ENCODE peak calls at places on chromosomes 3 and 15, in five cellular contexts. C is fibroblast of villous mesenchyme, V is uterus, S is PC-3, A is GM23338. Y is an unnamed sample.

GRCh38 chr15:61449306-61449705 is 220.2 kb upstream of the RORA start:
- DNase-seq in S (no peak), C (no peak), V (no peak), A (peak), Y (no peak)

GRCh38 chr3:42501681-42502428 is 588 bp upstream of the VIPR1 start:
- DNase-seq in A (peak), S (peak), C (peak), V (peak), Y (peak)

GRCh38 chr15:93088981-93089854 is at the start of gene RGMA:
- DNase-seq in S (no peak), V (peak), A (peak), C (no peak), Y (no peak)

GRCh38 chr15:25799906-25800700 is 63.0 kb downstream of the ATP10A start:
- DNase-seq in S (no peak), C (no peak), V (no peak), A (no peak), Y (no peak)

GRCh38 chr3:31873254-31873653 is 107.8 kb downstream of the OSBPL10 start:
- DNase-seq in V (no peak), S (no peak), C (no peak), A (no peak), Y (no peak)

GRCh38 chr3:43270078-43270477 is 16.3 kb upstream of the SNRK start:
- DNase-seq in A (no peak), C (no peak), V (no peak), S (no peak), Y (no peak)

GRCh38 chr3:126132751-126133511 is 47.5 kb downstream of the ALDH1L1 start:
- DNase-seq in V (peak), C (no peak), A (peak), S (peak), Y (peak)

GRCh38 chr15:77944002-77944867 is 133.3 kb downstream of the TBC1D2B start:
- DNase-seq in S (peak), A (peak), V (peak), C (peak), Y (no peak)

GRCh38 chr3:46124216-46125143 is 83.6 kb downstream of the CCR1 start:
- DNase-seq in A (no peak), C (peak), S (no peak), V (peak), Y (no peak)

GRCh38 chr3:89851974-89852621 is 744.7 kb downstream of the EPHA3 start:
- DNase-seq in V (no peak), A (peak), C (peak), S (peak), Y (no peak)
- TF ChIP-seq CTCF in V (no peak), A (peak), C (peak), S (peak), Y (peak)

GRCh38 chr3:53072653-53073552 is 27.0 kb upstream of the SFMBT1 start:
- DNase-seq in A (peak), C (peak), S (peak), V (peak), Y (no peak)
- TF ChIP-seq CTCF in A (peak), C (peak), S (peak), V (peak), Y (peak)

DNA sequence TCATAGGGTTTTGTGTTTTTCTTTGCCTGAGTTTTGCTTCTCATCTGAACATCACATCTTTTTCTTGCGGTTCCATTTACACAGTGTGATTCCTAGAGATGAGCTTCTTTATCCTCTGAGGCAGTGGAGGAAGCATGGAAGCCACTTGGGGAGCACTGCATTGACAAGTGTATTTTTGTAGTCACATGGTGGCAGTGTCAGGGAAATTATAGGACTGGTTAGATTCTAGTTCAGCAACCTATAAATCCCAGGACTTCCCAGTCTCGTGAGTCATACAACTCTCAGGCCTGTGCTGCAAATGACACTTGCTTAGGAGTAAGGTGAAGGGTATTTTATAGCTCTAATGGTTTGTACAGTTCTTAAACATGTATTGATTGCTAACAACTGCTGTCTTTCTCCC is 58.4 kb downstream of the RBM6 start:
- DNase-seq in S (peak), C (peak), V (no peak), A (no peak), Y (no peak)
- TF ChIP-seq CTCF in S (peak), C (no peak), V (no peak), A (no peak), Y (no peak)

GRCh38 chr3:118000219-118000618 is 1034.4 kb downstream of the IGSF11 start:
- DNase-seq in V (no peak), A (no peak), S (no peak), C (no peak), Y (no peak)

GRCh38 chr3:117995795-117996194 is 1038.9 kb downstream of the IGSF11 start:
- DNase-seq in V (no peak), A (no peak), C (no peak), S (no peak), Y (no peak)

GRCh38 chr3:117998071-117998470 is 1036.6 kb downstream of the IGSF11 start:
- DNase-seq in S (no peak), C (no peak), A (no peak), V (no peak), Y (no peak)

GRCh38 chr3:117997201-117998049 is 1037.2 kb downstream of the IGSF11 start:
- DNase-seq in A (peak), V (peak), C (peak), S (peak), Y (peak)
- TF ChIP-seq CTCF in A (peak), V (peak), C (peak), S (peak), Y (peak)

GRCh38 chr3:142154186-142154585 is 4.8 kb upstream of the TFDP2 start:
- DNase-seq in S (no peak), A (no peak), V (no peak), C (no peak), Y (no peak)
- TF ChIP-seq CTCF in S (no peak), A (no peak), V (no peak), C (no peak), Y (no peak)

GRCh38 chr3:24680214-24680967 is 185.7 kb upstream of the THRB start:
- DNase-seq in V (peak), C (peak), S (peak), A (peak), Y (no peak)
- TF ChIP-seq CTCF in V (peak), C (peak), S (peak), A (peak), Y (peak)

GRCh38 chr3:71685686-71686085 is 39.5 kb downstream of the EIF4E3 start:
- DNase-seq in A (no peak), V (no peak), C (no peak), S (no peak), Y (no peak)

GRCh38 chr3:71680588-71680987 is 44.6 kb downstream of the EIF4E3 start:
- DNase-seq in C (peak), V (no peak), A (no peak), S (peak), Y (no peak)

GRCh38 chr3:71684752-71685151 is 40.5 kb downstream of the EIF4E3 start:
- DNase-seq in A (no peak), S (peak), C (peak), V (peak), Y (no peak)

GRCh38 chr3:71684046-71684730 is 41.0 kb downstream of the EIF4E3 start:
- DNase-seq in V (no peak), A (no peak), S (no peak), C (no peak), Y (no peak)

DNA sequence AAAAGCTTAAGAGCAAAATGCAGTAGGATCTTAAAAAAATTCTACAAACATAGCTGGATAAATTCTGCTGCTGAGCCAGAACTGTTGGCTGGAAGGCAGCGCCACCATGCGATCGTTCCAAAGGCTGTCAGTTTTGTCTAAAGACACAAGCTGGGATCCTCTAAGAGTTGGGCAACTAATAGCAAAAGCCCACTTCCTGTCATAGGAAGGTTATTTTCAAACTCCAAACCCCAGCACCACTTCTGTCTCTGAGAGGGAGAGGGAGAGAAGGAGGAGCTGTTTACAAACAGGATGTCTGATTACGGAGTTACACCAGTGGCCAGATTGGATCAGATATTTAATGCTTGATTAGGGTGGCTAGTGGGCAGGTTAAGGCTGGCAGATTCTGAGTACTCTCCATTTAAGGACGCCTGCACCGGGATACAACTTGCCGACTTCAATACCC is 44.0 kb downstream of the EIF4E3 start:
- DNase-seq in C (peak), V (peak), A (peak), S (peak), Y (no peak)
- TF ChIP-seq CTCF in C (peak), V (peak), A (peak), S (peak), Y (peak)

DNA sequence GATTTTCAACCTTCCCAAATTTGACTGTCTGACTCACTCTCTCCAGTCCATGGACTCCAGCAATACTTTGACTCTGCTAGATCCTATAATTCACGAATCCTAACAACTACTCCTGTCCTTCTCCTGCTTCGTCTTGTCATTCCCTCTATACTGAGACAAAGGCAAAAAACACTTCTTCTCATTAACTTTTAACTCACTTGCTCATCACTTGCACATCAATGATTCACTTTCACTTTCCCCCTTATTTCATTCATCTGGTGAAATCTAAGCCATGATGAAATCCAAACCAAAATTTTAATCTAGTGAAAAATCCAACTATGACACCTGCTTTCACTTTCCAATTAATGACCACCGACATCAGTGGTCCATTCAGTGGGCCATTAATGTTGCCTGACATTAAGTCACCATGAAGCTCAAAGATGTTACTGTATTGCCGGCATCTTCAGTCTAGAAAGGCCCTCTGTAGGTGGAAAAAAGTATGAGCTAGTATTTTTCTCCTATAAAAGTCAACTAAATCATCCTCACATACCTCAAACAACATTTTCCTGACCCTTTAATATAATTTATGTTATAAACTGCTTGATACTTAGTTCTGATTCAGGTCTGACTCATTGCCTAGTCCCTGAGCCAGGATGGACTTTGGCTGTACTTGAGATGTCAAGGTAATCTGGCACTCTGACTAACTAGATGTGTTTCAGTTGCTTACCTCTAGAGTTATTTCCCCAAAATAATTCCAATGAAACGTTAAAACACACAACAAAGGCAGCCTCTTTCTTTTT is 158.6 kb downstream of the CNTN6 start:
- DNase-seq in V (peak), A (peak), S (no peak), C (no peak), Y (no peak)
- TF ChIP-seq CTCF in V (no peak), A (peak), S (no peak), C (no peak), Y (peak)

GRCh38 chr15:36773698-36774097 is 194.3 kb downstream of the CDIN1 start:
- DNase-seq in V (no peak), C (no peak), S (no peak), A (no peak), Y (no peak)

GRCh38 chr15:36775209-36775608 is 195.8 kb downstream of the CDIN1 start:
- DNase-seq in A (no peak), S (no peak), V (no peak), C (no peak), Y (no peak)

GRCh38 chr15:36769110-36769509 is 189.7 kb downstream of the CDIN1 start:
- DNase-seq in S (peak), C (peak), V (no peak), A (no peak), Y (no peak)

GRCh38 chr15:36774765-36775164 is 195.3 kb downstream of the CDIN1 start:
- DNase-seq in S (no peak), C (no peak), A (no peak), V (no peak), Y (no peak)

DNA sequence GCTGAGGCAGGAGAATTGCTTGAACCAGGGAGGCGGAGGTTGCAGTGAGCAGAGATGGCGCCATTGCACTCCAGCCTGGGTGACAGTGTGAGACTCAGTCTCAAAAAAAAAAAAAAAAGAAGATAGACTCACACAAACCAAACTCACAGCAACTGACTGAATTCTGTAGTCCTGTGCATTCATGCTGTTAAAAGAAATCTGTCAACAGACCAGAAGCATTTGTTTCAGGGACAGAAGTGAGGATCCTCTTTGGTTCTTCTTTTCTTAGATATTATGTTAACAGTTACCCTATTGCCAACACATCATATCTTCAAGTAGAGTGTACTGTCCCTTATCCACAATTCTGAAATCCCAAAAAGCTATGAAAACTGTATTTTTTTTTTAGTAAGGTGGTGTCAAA is 192.4 kb downstream of the CDIN1 start:
- DNase-seq in C (no peak), V (no peak), S (no peak), A (no peak), Y (no peak)
- TF ChIP-seq CTCF in C (no peak), V (no peak), S (no peak), A (no peak), Y (no peak)

GRCh38 chr3:141782386-141782932 is 19.3 kb downstream of the GRK7 start:
- DNase-seq in A (peak), S (peak), C (peak), V (no peak), Y (no peak)
- TF ChIP-seq CTCF in A (peak), S (peak), C (peak), V (peak), Y (peak)